ENCODE peak calls at places on chromosomes 12 and 14, in five cellular contexts. Y is HFF-Myc; I is CD8-positive, alpha-beta T cell; X is mesothelial cell of epicardium; U is BE2C. C is an unnamed sample.

GRCh38 chr12:114013601-114014345 is 47.6 kb upstream of the RBM19 start:
- DNase-seq in I (no peak), Y (peak; percentile 40), X (no peak), U (peak; percentile 23), C (peak; percentile 4)

GRCh38 chr14:21098134-21098891 is at the start of gene ZNF219:
- DNase-seq in Y (no peak), I (no peak), X (peak; percentile 56), U (peak; percentile 48), C (peak; percentile 65)

GRCh38 chr14:71586131-71586893 is 345.9 kb upstream of the RGS6 start:
- DNase-seq in I (no peak), X (no peak), Y (no peak), U (peak; percentile 27), C (no peak)

GRCh38 chr14:51139221-51139681 is 44.3 kb upstream of the TRIM9 start:
- DNase-seq in U (no peak), I (no peak), Y (no peak), X (no peak), C (no peak)

GRCh38 chr12:1212529-1212928 is 221.5 kb downstream of the ERC1 start:
- DNase-seq in I (no peak), Y (no peak), U (no peak), X (no peak), C (no peak)

GRCh38 chr14:69529563-69529962 is 45.0 kb downstream of the PLEKHD1 start:
- DNase-seq in Y (no peak), X (no peak), U (no peak), I (no peak), C (no peak)

GRCh38 chr14:73943083-73943482 is 6.8 kb downstream of the FAM161B start:
- DNase-seq in U (no peak), Y (no peak), X (no peak), I (no peak), C (no peak)

GRCh38 chr12:100826323-100826722 is 31.7 kb downstream of the ANO4 start:
- DNase-seq in I (no peak), Y (peak; percentile 20), U (no peak), X (peak; percentile 54), C (peak; percentile 51)

GRCh38 chr14:23550827-23551265 is 719 bp downstream of the ZFHX2 start:
- DNase-seq in U (no peak), I (no peak), X (no peak), Y (no peak), C (no peak)

GRCh38 chr12:114340231-114340630 is 65.7 kb downstream of the TBX5 start:
- DNase-seq in Y (no peak), I (no peak), X (no peak), U (no peak), C (no peak)

GRCh38 chr12:131276501-131277185 is 322.9 kb downstream of the ADGRD1 start:
- DNase-seq in U (no peak), I (no peak), X (no peak), Y (no peak), C (no peak)

GRCh38 chr14:94445003-94445402 is 7.6 kb downstream of the SERPINA11 start:
- DNase-seq in Y (no peak), U (no peak), X (no peak), I (no peak), C (no peak)

GRCh38 chr14:57089901-57090300 is 178.8 kb downstream of the EXOC5 start:
- DNase-seq in I (no peak), X (no peak), U (no peak), Y (no peak), C (no peak)

GRCh38 chr12:11433664-11434063 is 38.3 kb upstream of the PRB2 start:
- DNase-seq in Y (no peak), U (no peak), I (no peak), X (no peak), C (no peak)

GRCh38 chr12:12004524-12004923 is 66.2 kb upstream of the BCL2L14 start:
- DNase-seq in I (no peak), Y (no peak), U (no peak), X (no peak), C (no peak)

GRCh38 chr12:45165284-45165683 is 50.6 kb upstream of the ANO6 start:
- DNase-seq in U (no peak), I (no peak), Y (no peak), X (no peak), C (no peak)

GRCh38 chr14:68139466-68140110 is 320.0 kb downstream of the RAD51B start:
- DNase-seq in Y (no peak), X (no peak), U (no peak), I (no peak), C (no peak)

GRCh38 chr14:68140801-68141200 is 321.2 kb downstream of the RAD51B start:
- DNase-seq in Y (no peak), U (no peak), I (no peak), X (no peak), C (no peak)

GRCh38 chr14:68143341-68143807 is 323.8 kb downstream of the RAD51B start:
- DNase-seq in I (no peak), Y (no peak), X (no peak), U (no peak), C (peak; percentile 27)

GRCh38 chr14:68140111-68140741 is 320.6 kb downstream of the RAD51B start:
- DNase-seq in U (no peak), I (no peak), X (no peak), Y (peak; percentile 100), C (no peak)

DNA sequence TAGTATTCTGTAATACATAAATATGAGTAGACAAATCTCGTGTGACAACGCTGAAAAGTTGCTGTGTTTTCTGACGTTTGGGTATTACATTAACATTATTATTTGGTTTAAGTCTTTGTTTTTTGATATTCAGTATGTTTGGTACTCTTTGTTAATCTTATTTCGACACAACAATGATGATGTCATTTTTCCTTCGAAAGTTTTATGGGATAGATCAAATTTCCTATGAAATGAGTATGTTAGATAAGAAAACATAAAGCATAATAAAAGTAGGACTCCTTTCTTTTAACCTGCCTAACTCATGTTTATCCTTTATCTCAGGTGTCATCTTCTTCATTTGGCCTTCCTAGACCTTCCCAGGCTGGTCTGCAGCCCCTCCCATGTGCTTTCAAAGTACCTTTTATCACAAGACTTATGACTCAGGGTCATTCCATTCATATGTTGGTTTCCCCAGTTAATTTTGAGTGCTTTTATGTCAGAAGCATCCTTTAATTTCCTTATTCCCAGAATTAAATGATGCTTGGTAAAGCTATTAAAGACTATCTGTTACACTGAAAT is 322.0 kb downstream of the RAD51B start:
- DNase-seq in Y (no peak), X (no peak), I (no peak), U (no peak), C (no peak)
- TF ChIP-seq CTCF in Y (no peak), X (no peak), I (no peak), U (no peak), C (no peak)

GRCh38 chr14:90795744-90796143 is 20.5 kb downstream of the TTC7B start:
- DNase-seq in U (peak; percentile 62), I (no peak), Y (peak; percentile 59), X (no peak), C (no peak)
- TF ChIP-seq CTCF in U (no peak), I (no peak), Y (no peak), X (no peak), C (no peak)

GRCh38 chr14:105398044-105398725 is at the start of gene TEX22:
- DNase-seq in X (peak; percentile 88), U (peak; percentile 96), Y (peak; percentile 24), I (peak; percentile 73), C (peak; percentile 92)
- TF ChIP-seq CTCF in X (no peak), U (peak; percentile 20), Y (no peak), I (no peak), C (peak; percentile 31)

GRCh38 chr12:53190108-53190729 is 9.5 kb upstream of the CSAD start:
- DNase-seq in X (peak; percentile 42), Y (no peak), I (no peak), U (peak; percentile 74), C (peak; percentile 36)
- TF ChIP-seq CTCF in X (peak; percentile 72), Y (peak; percentile 86), I (peak; percentile 47), U (peak; percentile 94), C (peak; percentile 63)

GRCh38 chr12:121915841-121916321 is 2.5 kb upstream of the CFAP251 start:
- DNase-seq in X (no peak), U (no peak), I (no peak), Y (no peak), C (no peak)

GRCh38 chr12:121918679-121919038 is 267 bp downstream of the CFAP251 start:
- DNase-seq in X (no peak), Y (no peak), I (no peak), U (no peak), C (no peak)

GRCh38 chr12:121921106-121921505 is 2.7 kb downstream of the CFAP251 start:
- DNase-seq in X (no peak), I (no peak), Y (no peak), U (no peak), C (no peak)

GRCh38 chr12:121916719-121917118 is 1.7 kb upstream of the CFAP251 start:
- DNase-seq in X (no peak), I (no peak), Y (no peak), U (peak; percentile 49), C (peak; percentile 22)

DNA sequence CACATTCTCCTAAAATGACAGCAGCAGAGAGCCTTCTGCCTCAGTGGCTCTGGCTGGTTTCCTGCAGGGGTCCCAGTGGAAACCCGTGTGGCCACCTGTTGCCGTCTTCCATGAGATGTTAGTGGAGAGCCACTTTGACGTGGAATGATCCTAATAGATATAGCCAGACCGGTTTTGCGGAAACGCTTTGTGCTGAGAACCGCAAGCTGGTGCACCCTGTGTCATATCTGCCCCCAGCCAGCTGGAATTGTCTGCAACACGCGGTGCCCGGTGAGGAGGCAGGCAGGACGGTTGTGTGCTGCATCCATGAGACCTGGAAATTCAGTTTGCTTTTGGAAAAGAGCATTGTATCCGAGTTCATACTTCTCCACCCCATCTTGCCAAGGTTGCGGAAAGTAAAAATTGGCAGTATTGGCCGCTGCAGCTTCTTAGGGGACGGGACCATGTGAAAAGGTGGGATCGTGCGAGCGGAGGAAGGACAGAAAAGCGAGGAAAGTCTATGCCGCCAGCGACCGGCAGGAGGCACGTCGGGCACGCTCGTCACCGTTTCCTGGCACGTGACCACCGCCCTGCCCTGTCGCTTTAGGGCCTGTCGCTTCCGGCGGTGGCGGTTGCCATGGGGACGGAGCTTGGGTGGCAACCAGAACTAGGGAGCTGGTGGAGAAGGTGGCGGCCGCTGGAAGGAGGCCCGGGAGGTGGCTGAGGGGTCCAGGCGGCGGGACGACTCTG is at the start of gene CFAP251:
- DNase-seq in Y (peak; percentile 47), X (peak; percentile 78), U (peak; percentile 99), I (peak; percentile 86), C (peak; percentile 97)
- TF ChIP-seq CTCF in Y (peak; percentile 47), X (peak; percentile 67), U (peak; percentile 75), I (peak; percentile 61), C (peak; percentile 91)

GRCh38 chr12:40313928-40314327 is 89.1 kb downstream of the LRRK2 start:
- DNase-seq in X (no peak), U (no peak), I (no peak), Y (no peak), C (no peak)

GRCh38 chr12:40312196-40312595 is 87.4 kb downstream of the LRRK2 start:
- DNase-seq in Y (no peak), X (no peak), I (no peak), U (no peak), C (no peak)

GRCh38 chr12:40315375-40315774 is 90.6 kb downstream of the LRRK2 start:
- DNase-seq in U (no peak), Y (no peak), I (no peak), X (no peak), C (no peak)

GRCh38 chr12:40314927-40315326 is 90.1 kb downstream of the LRRK2 start:
- DNase-seq in U (no peak), Y (no peak), I (no peak), X (no peak), C (no peak)

GRCh38 chr12:40312982-40313576 is 88.3 kb downstream of the LRRK2 start:
- DNase-seq in I (no peak), U (no peak), Y (no peak), X (no peak), C (no peak)
- TF ChIP-seq CTCF in I (no peak), U (peak; percentile 35), Y (no peak), X (peak; percentile 58), C (no peak)

C was measured in DND-41.